ENCODE peak calls at places on chromosomes 5 and 9, in ten cellular contexts. One of them, this sample, is unnamed. For H3K4me1, the result is how much of the 10 kb centered on the place peaks cover.

GRCh38 chr9:72972636-72973035 is 19.8 kb upstream of the ALDH1A1 start:
- DNase-seq in mucosa of descending colon: no peak
- DNase-seq in mesenchymal stem cell: no peak
- DNase-seq in colonic mucosa: no peak
- DNase-seq in CD8-positive, alpha-beta memory T cell: no peak
- DNase-seq in stomach: no peak
- DNase-seq in cardiac muscle cell: no peak
- DNase-seq in effector memory CD4-positive, alpha-beta T cell: no peak
- DNase-seq in GM23338: no peak
- DNase-seq in Peyer's patch: no peak
- DNase-seq in this sample: no peak

GRCh38 chr5:135565691-135566421 is 12.9 kb downstream of the CXCL14 start:
- DNase-seq in mucosa of descending colon: no peak
- DNase-seq in mesenchymal stem cell: peak
- DNase-seq in colonic mucosa: peak
- DNase-seq in CD8-positive, alpha-beta memory T cell: peak
- DNase-seq in stomach: peak
- DNase-seq in cardiac muscle cell: peak
- DNase-seq in effector memory CD4-positive, alpha-beta T cell: peak
- DNase-seq in GM23338: peak
- DNase-seq in Peyer's patch: peak
- DNase-seq in this sample: peak

GRCh38 chr9:89042984-89043383 is 51.7 kb downstream of the S1PR3 start:
- DNase-seq in mucosa of descending colon: no peak
- DNase-seq in mesenchymal stem cell: no peak
- DNase-seq in colonic mucosa: no peak
- DNase-seq in CD8-positive, alpha-beta memory T cell: no peak
- DNase-seq in stomach: no peak
- DNase-seq in cardiac muscle cell: no peak
- DNase-seq in effector memory CD4-positive, alpha-beta T cell: no peak
- DNase-seq in GM23338: no peak
- DNase-seq in Peyer's patch: no peak
- DNase-seq in this sample: no peak

GRCh38 chr5:172407241-172407691 is 47.1 kb downstream of the SH3PXD2B start:
- DNase-seq in mucosa of descending colon: no peak
- DNase-seq in mesenchymal stem cell: no peak
- DNase-seq in colonic mucosa: no peak
- DNase-seq in CD8-positive, alpha-beta memory T cell: no peak
- DNase-seq in stomach: no peak
- DNase-seq in cardiac muscle cell: peak
- DNase-seq in effector memory CD4-positive, alpha-beta T cell: no peak
- DNase-seq in GM23338: no peak
- DNase-seq in Peyer's patch: no peak
- DNase-seq in this sample: no peak

GRCh38 chr9:22228542-22228941 is 218.1 kb upstream of the DMRTA1 start:
- DNase-seq in mucosa of descending colon: no peak
- DNase-seq in mesenchymal stem cell: no peak
- DNase-seq in colonic mucosa: no peak
- DNase-seq in CD8-positive, alpha-beta memory T cell: no peak
- DNase-seq in stomach: no peak
- DNase-seq in cardiac muscle cell: peak
- DNase-seq in effector memory CD4-positive, alpha-beta T cell: no peak
- DNase-seq in GM23338: no peak
- DNase-seq in Peyer's patch: no peak
- DNase-seq in this sample: no peak

GRCh38 chr5:128546658-128547281 is 8.7 kb upstream of the FBN2 start:
- DNase-seq in mucosa of descending colon: no peak
- DNase-seq in mesenchymal stem cell: no peak
- DNase-seq in colonic mucosa: no peak
- DNase-seq in CD8-positive, alpha-beta memory T cell: no peak
- DNase-seq in stomach: no peak
- DNase-seq in cardiac muscle cell: peak
- DNase-seq in effector memory CD4-positive, alpha-beta T cell: no peak
- DNase-seq in GM23338: peak
- DNase-seq in Peyer's patch: no peak
- DNase-seq in this sample: no peak

GRCh38 chr5:11298877-11299276 is 537.8 kb upstream of the DAP start:
- DNase-seq in mucosa of descending colon: no peak
- DNase-seq in mesenchymal stem cell: no peak
- DNase-seq in colonic mucosa: no peak
- DNase-seq in CD8-positive, alpha-beta memory T cell: no peak
- DNase-seq in stomach: no peak
- DNase-seq in cardiac muscle cell: no peak
- DNase-seq in effector memory CD4-positive, alpha-beta T cell: no peak
- DNase-seq in GM23338: no peak
- DNase-seq in Peyer's patch: no peak
- DNase-seq in this sample: no peak

GRCh38 chr5:143433680-143434079 is 30.2 kb upstream of the NR3C1 start:
- DNase-seq in mucosa of descending colon: no peak
- DNase-seq in mesenchymal stem cell: no peak
- DNase-seq in colonic mucosa: no peak
- DNase-seq in CD8-positive, alpha-beta memory T cell: no peak
- DNase-seq in stomach: no peak
- DNase-seq in cardiac muscle cell: no peak
- DNase-seq in effector memory CD4-positive, alpha-beta T cell: no peak
- DNase-seq in GM23338: no peak
- DNase-seq in Peyer's patch: no peak
- DNase-seq in this sample: no peak

GRCh38 chr5:151906246-151906645 is 18.4 kb downstream of the GLRA1 start:
- DNase-seq in mucosa of descending colon: no peak
- DNase-seq in mesenchymal stem cell: no peak
- DNase-seq in colonic mucosa: no peak
- DNase-seq in CD8-positive, alpha-beta memory T cell: no peak
- DNase-seq in stomach: no peak
- DNase-seq in cardiac muscle cell: peak
- DNase-seq in effector memory CD4-positive, alpha-beta T cell: no peak
- DNase-seq in GM23338: no peak
- DNase-seq in Peyer's patch: no peak
- DNase-seq in this sample: no peak

DNA sequence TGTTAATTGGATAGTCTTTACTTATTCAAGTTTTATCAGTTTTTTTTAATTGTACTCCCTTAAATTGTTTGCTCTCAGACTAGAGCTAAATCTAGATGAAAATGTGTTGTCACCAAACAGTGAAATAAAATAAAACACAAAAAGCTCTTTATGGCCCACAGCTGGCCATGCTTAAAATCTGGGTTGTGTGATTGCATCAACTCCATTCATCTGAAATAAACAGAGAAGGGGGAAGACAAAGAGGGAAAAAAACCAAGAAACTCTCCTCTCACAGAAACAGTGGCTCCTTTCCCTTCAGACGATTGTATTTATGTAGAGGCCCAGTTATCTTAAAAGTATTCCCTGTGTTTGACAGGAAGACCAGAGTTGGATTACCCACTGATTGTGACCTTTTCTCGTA is 422.4 kb downstream of the IRX1 start:
- DNase-seq in mucosa of descending colon: no peak
- DNase-seq in mesenchymal stem cell: no peak
- DNase-seq in colonic mucosa: no peak
- DNase-seq in CD8-positive, alpha-beta memory T cell: no peak
- DNase-seq in stomach: no peak
- DNase-seq in cardiac muscle cell: no peak
- DNase-seq in effector memory CD4-positive, alpha-beta T cell: no peak
- DNase-seq in GM23338: no peak
- DNase-seq in Peyer's patch: no peak
- DNase-seq in this sample: no peak
- H3K4me1 ChIP-seq in mucosa of descending colon: under half
- H3K4me1 ChIP-seq in mesenchymal stem cell: under half
- H3K4me1 ChIP-seq in colonic mucosa: under half
- H3K4me1 ChIP-seq in CD8-positive, alpha-beta memory T cell: under half
- H3K4me1 ChIP-seq in stomach: under half
- H3K4me1 ChIP-seq in cardiac muscle cell: under half
- H3K4me1 ChIP-seq in effector memory CD4-positive, alpha-beta T cell: under half
- H3K4me1 ChIP-seq in GM23338: under half
- H3K4me1 ChIP-seq in Peyer's patch: under half
- H3K4me1 ChIP-seq in this sample: under half

GRCh38 chr5:1967716-1968115 is 85.0 kb upstream of the IRX4 start:
- DNase-seq in mucosa of descending colon: no peak
- DNase-seq in mesenchymal stem cell: no peak
- DNase-seq in colonic mucosa: peak
- DNase-seq in CD8-positive, alpha-beta memory T cell: no peak
- DNase-seq in stomach: no peak
- DNase-seq in cardiac muscle cell: no peak
- DNase-seq in effector memory CD4-positive, alpha-beta T cell: no peak
- DNase-seq in GM23338: peak
- DNase-seq in Peyer's patch: no peak
- DNase-seq in this sample: no peak

GRCh38 chr5:1966461-1966860 is 83.7 kb upstream of the IRX4 start:
- DNase-seq in mucosa of descending colon: no peak
- DNase-seq in mesenchymal stem cell: no peak
- DNase-seq in colonic mucosa: no peak
- DNase-seq in CD8-positive, alpha-beta memory T cell: no peak
- DNase-seq in stomach: no peak
- DNase-seq in cardiac muscle cell: no peak
- DNase-seq in effector memory CD4-positive, alpha-beta T cell: no peak
- DNase-seq in GM23338: no peak
- DNase-seq in Peyer's patch: no peak
- DNase-seq in this sample: no peak

GRCh38 chr5:1963941-1964451 is 81.3 kb upstream of the IRX4 start:
- DNase-seq in mucosa of descending colon: no peak
- DNase-seq in mesenchymal stem cell: no peak
- DNase-seq in colonic mucosa: peak
- DNase-seq in CD8-positive, alpha-beta memory T cell: no peak
- DNase-seq in stomach: no peak
- DNase-seq in cardiac muscle cell: no peak
- DNase-seq in effector memory CD4-positive, alpha-beta T cell: no peak
- DNase-seq in GM23338: no peak
- DNase-seq in Peyer's patch: no peak
- DNase-seq in this sample: no peak

GRCh38 chr5:1963358-1963757 is 80.6 kb upstream of the IRX4 start:
- DNase-seq in mucosa of descending colon: no peak
- DNase-seq in mesenchymal stem cell: no peak
- DNase-seq in colonic mucosa: no peak
- DNase-seq in CD8-positive, alpha-beta memory T cell: no peak
- DNase-seq in stomach: no peak
- DNase-seq in cardiac muscle cell: no peak
- DNase-seq in effector memory CD4-positive, alpha-beta T cell: no peak
- DNase-seq in GM23338: no peak
- DNase-seq in Peyer's patch: no peak
- DNase-seq in this sample: no peak

GRCh38 chr5:1965860-1966396 is 83.2 kb upstream of the IRX4 start:
- DNase-seq in mucosa of descending colon: no peak
- DNase-seq in mesenchymal stem cell: no peak
- DNase-seq in colonic mucosa: peak
- DNase-seq in CD8-positive, alpha-beta memory T cell: no peak
- DNase-seq in stomach: no peak
- DNase-seq in cardiac muscle cell: no peak
- DNase-seq in effector memory CD4-positive, alpha-beta T cell: no peak
- DNase-seq in GM23338: no peak
- DNase-seq in Peyer's patch: no peak
- DNase-seq in this sample: no peak
- H3K4me1 ChIP-seq in mucosa of descending colon: under half
- H3K4me1 ChIP-seq in mesenchymal stem cell: under half
- H3K4me1 ChIP-seq in colonic mucosa: under half
- H3K4me1 ChIP-seq in CD8-positive, alpha-beta memory T cell: under half
- H3K4me1 ChIP-seq in stomach: under half
- H3K4me1 ChIP-seq in cardiac muscle cell: under half
- H3K4me1 ChIP-seq in effector memory CD4-positive, alpha-beta T cell: under half
- H3K4me1 ChIP-seq in GM23338: under half
- H3K4me1 ChIP-seq in Peyer's patch: under half
- H3K4me1 ChIP-seq in this sample: under half

GRCh38 chr9:38058452-38059232 is 10.4 kb downstream of the SHB start:
- DNase-seq in mucosa of descending colon: no peak
- DNase-seq in mesenchymal stem cell: no peak
- DNase-seq in colonic mucosa: no peak
- DNase-seq in CD8-positive, alpha-beta memory T cell: no peak
- DNase-seq in stomach: no peak
- DNase-seq in cardiac muscle cell: peak
- DNase-seq in effector memory CD4-positive, alpha-beta T cell: no peak
- DNase-seq in GM23338: no peak
- DNase-seq in Peyer's patch: no peak
- DNase-seq in this sample: no peak
- H3K4me1 ChIP-seq in mucosa of descending colon: under half
- H3K4me1 ChIP-seq in mesenchymal stem cell: under half
- H3K4me1 ChIP-seq in colonic mucosa: under half
- H3K4me1 ChIP-seq in CD8-positive, alpha-beta memory T cell: under half
- H3K4me1 ChIP-seq in stomach: half or more
- H3K4me1 ChIP-seq in cardiac muscle cell: under half
- H3K4me1 ChIP-seq in effector memory CD4-positive, alpha-beta T cell: under half
- H3K4me1 ChIP-seq in GM23338: under half
- H3K4me1 ChIP-seq in Peyer's patch: under half
- H3K4me1 ChIP-seq in this sample: half or more

GRCh38 chr9:124280176-124280691 is 22.5 kb downstream of the NEK6 start:
- DNase-seq in mucosa of descending colon: no peak
- DNase-seq in mesenchymal stem cell: peak
- DNase-seq in colonic mucosa: no peak
- DNase-seq in CD8-positive, alpha-beta memory T cell: no peak
- DNase-seq in stomach: no peak
- DNase-seq in cardiac muscle cell: peak
- DNase-seq in effector memory CD4-positive, alpha-beta T cell: no peak
- DNase-seq in GM23338: no peak
- DNase-seq in Peyer's patch: peak
- DNase-seq in this sample: no peak

GRCh38 chr9:124281934-124282351 is 24.2 kb downstream of the NEK6 start:
- DNase-seq in mucosa of descending colon: peak
- DNase-seq in mesenchymal stem cell: peak
- DNase-seq in colonic mucosa: peak
- DNase-seq in CD8-positive, alpha-beta memory T cell: no peak
- DNase-seq in stomach: peak
- DNase-seq in cardiac muscle cell: no peak
- DNase-seq in effector memory CD4-positive, alpha-beta T cell: no peak
- DNase-seq in GM23338: no peak
- DNase-seq in Peyer's patch: peak
- DNase-seq in this sample: no peak

GRCh38 chr9:124277420-124277819 is 19.7 kb downstream of the NEK6 start:
- DNase-seq in mucosa of descending colon: no peak
- DNase-seq in mesenchymal stem cell: no peak
- DNase-seq in colonic mucosa: no peak
- DNase-seq in CD8-positive, alpha-beta memory T cell: no peak
- DNase-seq in stomach: no peak
- DNase-seq in cardiac muscle cell: no peak
- DNase-seq in effector memory CD4-positive, alpha-beta T cell: no peak
- DNase-seq in GM23338: no peak
- DNase-seq in Peyer's patch: no peak
- DNase-seq in this sample: no peak

GRCh38 chr9:124278054-124278540 is 20.3 kb downstream of the NEK6 start:
- DNase-seq in mucosa of descending colon: no peak
- DNase-seq in mesenchymal stem cell: peak
- DNase-seq in colonic mucosa: no peak
- DNase-seq in CD8-positive, alpha-beta memory T cell: no peak
- DNase-seq in stomach: no peak
- DNase-seq in cardiac muscle cell: no peak
- DNase-seq in effector memory CD4-positive, alpha-beta T cell: no peak
- DNase-seq in GM23338: no peak
- DNase-seq in Peyer's patch: no peak
- DNase-seq in this sample: no peak

DNA sequence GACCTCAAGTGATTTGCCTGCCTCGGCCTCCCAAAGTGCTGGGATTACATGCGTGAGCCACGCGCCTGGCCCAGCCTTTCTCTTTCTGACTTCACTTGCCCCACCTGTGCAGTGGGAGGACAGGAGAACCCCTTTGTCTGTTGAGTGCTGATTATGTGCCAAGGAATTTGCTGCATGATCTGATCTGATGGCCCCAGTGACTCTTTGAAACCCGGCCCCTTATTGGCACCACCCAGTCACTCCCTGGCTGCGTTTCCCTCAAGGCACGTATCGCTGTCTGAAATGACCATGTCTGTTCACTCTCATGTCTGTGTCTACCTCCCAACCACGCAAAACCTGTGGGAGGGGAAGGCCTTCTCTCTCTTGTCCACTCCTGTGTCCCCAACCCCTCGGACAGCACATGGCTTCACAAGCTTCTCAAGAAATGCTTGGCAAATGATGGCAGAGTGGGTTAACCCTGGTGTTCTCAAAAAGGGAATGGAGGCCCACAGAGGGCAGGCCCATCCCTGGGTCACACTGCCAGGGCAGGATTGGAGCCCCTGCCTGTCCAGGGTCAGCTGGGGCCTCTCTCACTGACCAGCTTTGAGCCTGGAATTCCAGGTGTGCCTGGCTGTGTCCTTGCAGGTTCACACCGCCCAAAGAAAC is 21.9 kb downstream of the NEK6 start:
- DNase-seq in mucosa of descending colon: no peak
- DNase-seq in mesenchymal stem cell: peak
- DNase-seq in colonic mucosa: no peak
- DNase-seq in CD8-positive, alpha-beta memory T cell: no peak
- DNase-seq in stomach: no peak
- DNase-seq in cardiac muscle cell: no peak
- DNase-seq in effector memory CD4-positive, alpha-beta T cell: no peak
- DNase-seq in GM23338: no peak
- DNase-seq in Peyer's patch: peak
- DNase-seq in this sample: no peak
- H3K4me1 ChIP-seq in mucosa of descending colon: under half
- H3K4me1 ChIP-seq in mesenchymal stem cell: half or more
- H3K4me1 ChIP-seq in colonic mucosa: under half
- H3K4me1 ChIP-seq in CD8-positive, alpha-beta memory T cell: under half
- H3K4me1 ChIP-seq in stomach: half or more
- H3K4me1 ChIP-seq in cardiac muscle cell: under half
- H3K4me1 ChIP-seq in effector memory CD4-positive, alpha-beta T cell: under half
- H3K4me1 ChIP-seq in GM23338: under half
- H3K4me1 ChIP-seq in Peyer's patch: under half
- H3K4me1 ChIP-seq in this sample: under half